ENCODE peak calls at places on chromosomes 4 and X, in eight cellular contexts. One of them, this sample, is unnamed. For H3K9me3, the result is how much of the 10 kb centered on the place peaks cover.

GRCh38 chrX:153164733-153165132 is 14.4 kb upstream of the MAGEA1 start:
- DNase-seq in cardiac muscle cell: no peak
- DNase-seq in ovary: no peak
- DNase-seq in left lung: no peak
- DNase-seq in hepatocyte: no peak
- DNase-seq in lower lobe of right lung: no peak
- DNase-seq in SK-N-SH: no peak
- DNase-seq in breast epithelium: no peak
- DNase-seq in this sample: no peak

GRCh38 chr4:149279331-149279730 is 536.3 kb downstream of the IQCM start:
- DNase-seq in cardiac muscle cell: no peak
- DNase-seq in ovary: no peak
- DNase-seq in left lung: no peak
- DNase-seq in hepatocyte: no peak
- DNase-seq in lower lobe of right lung: no peak
- DNase-seq in SK-N-SH: no peak
- DNase-seq in breast epithelium: no peak
- DNase-seq in this sample: no peak

GRCh38 chr4:76449824-76450223 is 14.8 kb downstream of the SHROOM3 start:
- DNase-seq in cardiac muscle cell: no peak
- DNase-seq in ovary: no peak
- DNase-seq in left lung: no peak
- DNase-seq in hepatocyte: peak
- DNase-seq in lower lobe of right lung: no peak
- DNase-seq in SK-N-SH: no peak
- DNase-seq in breast epithelium: no peak
- DNase-seq in this sample: no peak

GRCh38 chrX:12237131-12237530 is 98.9 kb downstream of the FRMPD4 start:
- DNase-seq in cardiac muscle cell: no peak
- DNase-seq in ovary: no peak
- DNase-seq in left lung: no peak
- DNase-seq in hepatocyte: no peak
- DNase-seq in lower lobe of right lung: no peak
- DNase-seq in SK-N-SH: no peak
- DNase-seq in breast epithelium: no peak
- DNase-seq in this sample: no peak

GRCh38 chr4:110184124-110184790 is 14.2 kb downstream of the ELOVL6 start:
- DNase-seq in cardiac muscle cell: no peak
- DNase-seq in ovary: no peak
- DNase-seq in left lung: no peak
- DNase-seq in hepatocyte: no peak
- DNase-seq in lower lobe of right lung: no peak
- DNase-seq in SK-N-SH: no peak
- DNase-seq in breast epithelium: no peak
- DNase-seq in this sample: no peak

GRCh38 chrX:51361251-51361650 is 28.6 kb downstream of the NUDT10 start:
- DNase-seq in cardiac muscle cell: no peak
- DNase-seq in ovary: no peak
- DNase-seq in left lung: no peak
- DNase-seq in hepatocyte: no peak
- DNase-seq in lower lobe of right lung: no peak
- DNase-seq in SK-N-SH: no peak
- DNase-seq in breast epithelium: no peak
- DNase-seq in this sample: no peak

GRCh38 chr4:40194602-40195161 is 2.1 kb upstream of the RHOH start:
- DNase-seq in cardiac muscle cell: no peak
- DNase-seq in ovary: no peak
- DNase-seq in left lung: no peak
- DNase-seq in hepatocyte: peak
- DNase-seq in lower lobe of right lung: no peak
- DNase-seq in SK-N-SH: peak
- DNase-seq in breast epithelium: no peak
- DNase-seq in this sample: no peak

GRCh38 chr4:61527886-61528285 is 327.8 kb downstream of the ADGRL3 start:
- DNase-seq in cardiac muscle cell: no peak
- DNase-seq in ovary: no peak
- DNase-seq in left lung: no peak
- DNase-seq in hepatocyte: no peak
- DNase-seq in lower lobe of right lung: no peak
- DNase-seq in SK-N-SH: no peak
- DNase-seq in breast epithelium: no peak
- DNase-seq in this sample: no peak

GRCh38 chr4:82842593-82842992 is 44.0 kb upstream of the SCD5 start:
- DNase-seq in cardiac muscle cell: no peak
- DNase-seq in ovary: no peak
- DNase-seq in left lung: no peak
- DNase-seq in hepatocyte: peak
- DNase-seq in lower lobe of right lung: no peak
- DNase-seq in SK-N-SH: peak
- DNase-seq in breast epithelium: no peak
- DNase-seq in this sample: no peak

GRCh38 chr4:82948647-82949204 is 48.2 kb downstream of the THAP9 start:
- DNase-seq in cardiac muscle cell: no peak
- DNase-seq in ovary: no peak
- DNase-seq in left lung: no peak
- DNase-seq in hepatocyte: no peak
- DNase-seq in lower lobe of right lung: no peak
- DNase-seq in SK-N-SH: no peak
- DNase-seq in breast epithelium: no peak
- DNase-seq in this sample: no peak

GRCh38 chr4:154588198-154588597 is 2.3 kb downstream of the FGA start:
- DNase-seq in cardiac muscle cell: no peak
- DNase-seq in ovary: no peak
- DNase-seq in left lung: no peak
- DNase-seq in hepatocyte: no peak
- DNase-seq in lower lobe of right lung: no peak
- DNase-seq in SK-N-SH: no peak
- DNase-seq in breast epithelium: no peak
- DNase-seq in this sample: no peak

GRCh38 chr4:158250321-158250720 is 40.0 kb downstream of the TMEM144 start:
- DNase-seq in cardiac muscle cell: no peak
- DNase-seq in ovary: no peak
- DNase-seq in left lung: no peak
- DNase-seq in hepatocyte: no peak
- DNase-seq in lower lobe of right lung: no peak
- DNase-seq in SK-N-SH: no peak
- DNase-seq in breast epithelium: no peak
- DNase-seq in this sample: peak

GRCh38 chr4:61517144-61517543 is 317.0 kb downstream of the ADGRL3 start:
- DNase-seq in cardiac muscle cell: peak
- DNase-seq in ovary: no peak
- DNase-seq in left lung: peak
- DNase-seq in hepatocyte: peak
- DNase-seq in lower lobe of right lung: no peak
- DNase-seq in SK-N-SH: no peak
- DNase-seq in breast epithelium: no peak
- DNase-seq in this sample: no peak

DNA sequence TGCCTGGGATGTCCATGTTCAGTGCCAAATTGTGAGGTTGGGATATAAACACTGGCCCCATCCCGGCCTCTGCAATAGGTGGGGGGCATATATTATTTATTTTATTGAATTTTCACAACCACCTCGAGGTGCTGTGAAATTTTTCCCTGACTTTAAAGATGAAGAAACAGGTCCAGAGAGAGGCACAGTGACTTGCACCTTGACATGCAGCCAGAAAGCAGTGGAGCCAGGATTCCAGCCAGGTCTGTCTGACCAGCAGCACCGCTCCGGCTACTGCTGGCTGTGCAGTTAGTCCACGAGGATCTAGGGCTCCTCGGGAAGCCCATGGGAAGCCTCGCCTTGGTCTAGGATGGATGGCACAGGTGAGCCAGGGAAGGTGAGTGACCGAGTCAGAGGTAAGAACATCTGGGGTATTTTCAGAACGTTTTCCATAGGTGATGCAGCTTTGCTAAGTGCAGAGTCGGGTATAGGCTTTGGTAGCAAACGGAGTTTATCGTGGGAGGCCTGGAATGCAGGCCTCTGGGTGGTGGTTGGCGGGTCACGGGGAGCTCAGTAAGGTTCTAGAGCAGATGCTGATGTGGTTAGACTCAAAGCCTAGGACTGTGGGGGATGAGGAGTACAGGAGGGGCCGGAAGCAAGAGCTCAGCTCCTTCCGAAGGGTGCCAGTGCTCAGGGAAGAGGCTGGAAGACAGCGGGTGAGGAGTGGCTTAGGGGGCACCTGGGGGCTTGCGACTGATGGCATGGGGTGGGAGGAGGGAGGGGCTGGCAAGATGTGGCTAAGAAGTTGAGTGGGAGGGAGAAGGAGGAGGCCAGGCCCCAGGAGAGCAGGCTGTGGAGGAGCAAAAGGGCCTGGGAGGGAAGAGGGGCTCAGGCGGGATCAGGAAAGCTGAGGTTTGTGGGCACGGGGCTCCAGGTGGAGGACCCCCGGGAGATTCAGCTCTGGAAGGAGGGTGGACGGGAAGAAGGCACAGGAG is 107.7 kb upstream of the LRPAP1 start:
- DNase-seq in cardiac muscle cell: no peak
- DNase-seq in ovary: no peak
- DNase-seq in left lung: peak
- DNase-seq in hepatocyte: no peak
- DNase-seq in lower lobe of right lung: peak
- DNase-seq in SK-N-SH: no peak
- DNase-seq in breast epithelium: no peak
- DNase-seq in this sample: peak
- H3K4me3 ChIP-seq in cardiac muscle cell: no peak
- H3K4me3 ChIP-seq in ovary: no peak
- H3K4me3 ChIP-seq in left lung: no peak
- H3K4me3 ChIP-seq in hepatocyte: no peak
- H3K4me3 ChIP-seq in lower lobe of right lung: no peak
- H3K4me3 ChIP-seq in SK-N-SH: no peak
- H3K4me3 ChIP-seq in breast epithelium: no peak
- H3K4me3 ChIP-seq in this sample: no peak

DNA sequence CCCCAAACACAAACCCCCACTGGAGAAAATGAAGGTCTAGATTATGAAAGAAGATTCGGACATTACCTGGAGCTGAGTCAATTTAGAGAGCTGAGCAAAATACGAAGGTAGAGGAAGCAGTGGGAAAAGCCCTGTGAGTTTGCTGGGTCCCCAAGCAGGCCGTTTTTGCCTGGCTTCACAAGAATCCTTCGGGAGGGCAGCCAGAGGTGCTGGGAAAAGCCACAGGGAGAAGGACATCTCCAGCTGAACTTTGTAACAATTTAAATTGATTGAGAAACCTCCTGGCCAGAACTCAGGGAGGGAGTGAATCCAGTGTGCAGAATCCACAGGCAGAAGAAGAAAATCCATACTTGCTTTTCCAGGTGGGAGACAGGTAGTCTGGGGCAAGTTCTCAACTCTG is 319.1 kb upstream of the CT83 start:
- DNase-seq in cardiac muscle cell: no peak
- DNase-seq in ovary: no peak
- DNase-seq in left lung: no peak
- DNase-seq in hepatocyte: no peak
- DNase-seq in lower lobe of right lung: no peak
- DNase-seq in SK-N-SH: no peak
- DNase-seq in breast epithelium: no peak
- DNase-seq in this sample: no peak
- H3K9me3 ChIP-seq in cardiac muscle cell: under half
- H3K9me3 ChIP-seq in ovary: under half
- H3K9me3 ChIP-seq in left lung: under half
- H3K9me3 ChIP-seq in hepatocyte: under half
- H3K9me3 ChIP-seq in lower lobe of right lung: under half
- H3K9me3 ChIP-seq in SK-N-SH: under half
- H3K9me3 ChIP-seq in breast epithelium: under half
- H3K9me3 ChIP-seq in this sample: under half

DNA sequence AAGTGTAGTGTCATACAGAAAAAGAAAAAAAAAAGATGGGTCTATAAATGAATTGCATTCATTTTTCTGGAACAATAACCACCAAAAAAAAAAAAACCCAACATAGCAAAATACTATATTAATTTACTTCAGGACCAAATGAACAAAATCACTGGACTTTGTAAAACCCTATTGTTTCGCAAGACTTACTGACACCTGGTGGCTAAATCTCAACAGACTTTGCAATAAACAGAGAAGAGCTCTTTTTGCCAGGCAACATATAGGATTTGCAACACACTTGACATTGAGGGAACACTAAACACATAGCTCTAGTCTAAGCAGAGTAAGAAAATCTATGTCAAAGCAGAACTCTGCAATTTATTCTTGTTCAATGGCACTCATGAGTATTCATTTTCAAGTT is 990.2 kb downstream of the STPG2 start:
- DNase-seq in cardiac muscle cell: peak
- DNase-seq in ovary: no peak
- DNase-seq in left lung: no peak
- DNase-seq in hepatocyte: peak
- DNase-seq in lower lobe of right lung: no peak
- DNase-seq in SK-N-SH: peak
- DNase-seq in breast epithelium: no peak
- DNase-seq in this sample: no peak
- TF ChIP-seq CTCF in cardiac muscle cell: no peak
- TF ChIP-seq CTCF in ovary: no peak
- TF ChIP-seq CTCF in left lung: no peak
- TF ChIP-seq CTCF in hepatocyte: peak
- TF ChIP-seq CTCF in lower lobe of right lung: no peak
- TF ChIP-seq CTCF in SK-N-SH: peak
- TF ChIP-seq CTCF in breast epithelium: no peak
- TF ChIP-seq CTCF in this sample: no peak

GRCh38 chr4:65669008-65669971 is 999 bp downstream of the EPHA5 start:
- DNase-seq in cardiac muscle cell: peak
- DNase-seq in ovary: peak
- DNase-seq in left lung: peak
- DNase-seq in hepatocyte: peak
- DNase-seq in lower lobe of right lung: peak
- DNase-seq in SK-N-SH: peak
- DNase-seq in breast epithelium: no peak
- DNase-seq in this sample: no peak

GRCh38 chr4:65669981-65670330 is 333 bp downstream of the EPHA5 start:
- DNase-seq in cardiac muscle cell: no peak
- DNase-seq in ovary: no peak
- DNase-seq in left lung: no peak
- DNase-seq in hepatocyte: no peak
- DNase-seq in lower lobe of right lung: no peak
- DNase-seq in SK-N-SH: no peak
- DNase-seq in breast epithelium: no peak
- DNase-seq in this sample: no peak

GRCh38 chr4:65668201-65669007 is 1.9 kb downstream of the EPHA5 start:
- DNase-seq in cardiac muscle cell: peak
- DNase-seq in ovary: peak
- DNase-seq in left lung: peak
- DNase-seq in hepatocyte: peak
- DNase-seq in lower lobe of right lung: no peak
- DNase-seq in SK-N-SH: peak
- DNase-seq in breast epithelium: no peak
- DNase-seq in this sample: peak

GRCh38 chr4:65670331-65671031 is at the start of gene EPHA5:
- DNase-seq in cardiac muscle cell: peak
- DNase-seq in ovary: peak
- DNase-seq in left lung: peak
- DNase-seq in hepatocyte: peak
- DNase-seq in lower lobe of right lung: peak
- DNase-seq in SK-N-SH: peak
- DNase-seq in breast epithelium: no peak
- DNase-seq in this sample: peak

DNA sequence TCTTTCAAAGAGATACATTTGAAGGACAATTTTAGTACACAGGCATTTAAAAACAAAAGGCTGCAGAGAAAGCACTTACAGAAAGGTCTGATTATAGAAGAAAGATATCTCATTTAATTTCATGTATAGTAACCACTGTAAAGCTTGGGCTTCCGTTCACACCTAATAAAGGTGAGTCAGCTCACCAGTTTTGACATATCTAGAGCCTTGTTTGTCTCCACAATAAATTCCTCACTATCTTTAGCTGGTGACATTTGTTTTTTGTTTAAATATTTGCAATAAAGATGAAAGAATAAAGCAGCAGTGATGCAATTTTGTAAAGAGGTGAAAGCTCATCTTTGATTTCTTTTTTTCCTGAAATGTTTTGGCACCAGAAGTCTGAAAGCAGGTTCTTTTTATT is 1.1 kb upstream of the EPHA5 start:
- DNase-seq in cardiac muscle cell: no peak
- DNase-seq in ovary: no peak
- DNase-seq in left lung: no peak
- DNase-seq in hepatocyte: no peak
- DNase-seq in lower lobe of right lung: no peak
- DNase-seq in SK-N-SH: no peak
- DNase-seq in breast epithelium: no peak
- DNase-seq in this sample: no peak
- H3K4me3 ChIP-seq in cardiac muscle cell: no peak
- H3K4me3 ChIP-seq in ovary: no peak
- H3K4me3 ChIP-seq in left lung: no peak
- H3K4me3 ChIP-seq in hepatocyte: no peak
- H3K4me3 ChIP-seq in lower lobe of right lung: no peak
- H3K4me3 ChIP-seq in SK-N-SH: no peak
- H3K4me3 ChIP-seq in breast epithelium: no peak
- H3K4me3 ChIP-seq in this sample: no peak

This sample was measured in tibial artery.